ENCODE peak calls at places on chromosomes 2 and 18, in seven cellular contexts. H is stimulated activated CD4-positive, alpha-beta T cell treated with anti-CD3 and anti-CD28 coated beads, Interleukin-15, amount 100 ng/mL, for 24 hours; Y is KG1; G is GM23338; N is upper lobe of left lung; S is HS-5; K is adrenal gland. F is an unnamed sample.

GRCh38 chr2:179428659-179429058 is 164.0 kb upstream of the SESTD1 start:
- DNase-seq in G (peak), N (no peak), Y (no peak), H (no peak), S (no peak), K (no peak), F (peak)

GRCh38 chr2:190550137-190550536 is 15.6 kb upstream of the NEMP2 start:
- DNase-seq in S (no peak), H (no peak), Y (no peak), N (no peak), K (no peak), G (peak), F (no peak)

GRCh38 chr2:179822540-179822939 is 38.9 kb downstream of the ZNF385B start:
- DNase-seq in H (no peak), N (no peak), S (no peak), K (no peak), G (no peak), Y (no peak), F (no peak)

GRCh38 chr18:9608298-9608697 is 6.1 kb downstream of the PPP4R1 start:
- DNase-seq in K (no peak), H (no peak), G (no peak), Y (no peak), S (no peak), N (no peak), F (no peak)

GRCh38 chr2:237118731-237119130 is 33.0 kb downstream of the COPS8 start:
- DNase-seq in G (no peak), S (no peak), N (no peak), H (no peak), K (no peak), Y (no peak), F (no peak)

GRCh38 chr2:76391663-76392062 is 680.9 kb upstream of the GCFC2 start:
- DNase-seq in S (no peak), K (no peak), H (no peak), Y (no peak), G (no peak), N (no peak), F (peak)

GRCh38 chr2:59776726-59777008 is 776.8 kb downstream of the BCL11A start:
- DNase-seq in Y (no peak), H (no peak), K (no peak), G (no peak), S (no peak), N (no peak), F (no peak)

GRCh38 chr18:24362757-24363156 is 34.9 kb downstream of the OSBPL1A start:
- DNase-seq in K (no peak), H (no peak), Y (no peak), N (no peak), S (no peak), G (no peak), F (no peak)

GRCh38 chr2:39671606-39672005 is 5.9 kb downstream of the TMEM178A start:
- DNase-seq in K (no peak), Y (no peak), H (no peak), N (no peak), S (no peak), G (no peak), F (no peak)

GRCh38 chr2:44291281-44292248 is 16.3 kb downstream of the SLC3A1 start:
- DNase-seq in N (peak), K (peak), H (no peak), G (peak), S (peak), Y (no peak), F (peak)

GRCh38 chr2:219252084-219252483 is 959 bp upstream of the TUBA4B start:
- DNase-seq in S (no peak), N (no peak), H (peak), G (no peak), Y (no peak), K (no peak), F (no peak)

GRCh38 chr2:236643480-236643879 is 73.9 kb downstream of the ACKR3 start:
- DNase-seq in K (no peak), H (no peak), S (no peak), N (no peak), Y (no peak), G (no peak), F (no peak)

GRCh38 chr2:106542730-106543359 is 55.7 kb downstream of the CD8B2 start:
- DNase-seq in K (peak), Y (peak), S (peak), H (peak), N (peak), G (peak), F (peak)

GRCh38 chr2:71668326-71669057 is 215.1 kb downstream of the DYSF start:
- DNase-seq in K (no peak), Y (no peak), H (no peak), G (no peak), S (no peak), N (peak), F (no peak)

GRCh38 chr2:696999-697627 is 19.9 kb upstream of the TMEM18 start:
- DNase-seq in H (no peak), K (no peak), S (no peak), N (no peak), Y (no peak), G (peak), F (no peak)

GRCh38 chr18:44681611-44682010 is 923 bp downstream of the SETBP1 start:
- DNase-seq in K (no peak), H (no peak), Y (no peak), N (no peak), G (no peak), S (no peak), F (no peak)

GRCh38 chr18:32308493-32309120 is 118.8 kb downstream of the MEP1B start:
- DNase-seq in H (no peak), G (no peak), N (no peak), S (peak), K (no peak), Y (no peak), F (no peak)

GRCh38 chr2:186562209-186562578 is 27.7 kb upstream of the ITGAV start:
- DNase-seq in K (no peak), S (no peak), N (no peak), Y (no peak), G (no peak), H (no peak), F (no peak)

GRCh38 chr2:74524005-74524404 is 2.0 kb downstream of the DQX1 start:
- DNase-seq in H (no peak), N (no peak), G (no peak), Y (no peak), K (no peak), S (no peak), F (no peak)

GRCh38 chr2:191165190-191165643 is 14.4 kb upstream of the STAT4 start:
- DNase-seq in G (peak), H (no peak), Y (peak), N (no peak), K (no peak), S (peak), F (peak)